ENCODE peak calls at places on chromosomes 11 and 22, in six cellular contexts. One of them, this sample, is unnamed. For H3K36me3, the result is how much of the 10 kb centered on the place peaks cover.

GRCh38 chr11:10181811-10182210 is 112.2 kb downstream of the SBF2 start:
- DNase-seq in psoas muscle: no peak
- DNase-seq in Peyer's patch: no peak
- DNase-seq in IMR-90: peak
- DNase-seq in gastrocnemius medialis: no peak
- DNase-seq in hepatocyte: peak
- DNase-seq in this sample: no peak

GRCh38 chr11:313787-314547 is at the start of gene IFITM1:
- DNase-seq in psoas muscle: no peak
- DNase-seq in Peyer's patch: peak
- DNase-seq in IMR-90: peak
- DNase-seq in gastrocnemius medialis: no peak
- DNase-seq in hepatocyte: peak
- DNase-seq in this sample: peak

GRCh38 chr11:76243648-76244285 is 37.5 kb upstream of the WNT11 start:
- DNase-seq in psoas muscle: peak
- DNase-seq in Peyer's patch: no peak
- DNase-seq in IMR-90: no peak
- DNase-seq in gastrocnemius medialis: no peak
- DNase-seq in hepatocyte: no peak
- DNase-seq in this sample: no peak

GRCh38 chr22:21446128-21446826 is 20.9 kb upstream of the TMEM191C start:
- DNase-seq in psoas muscle: peak
- DNase-seq in Peyer's patch: peak
- DNase-seq in IMR-90: no peak
- DNase-seq in gastrocnemius medialis: no peak
- DNase-seq in hepatocyte: no peak
- DNase-seq in this sample: no peak

GRCh38 chr11:27385245-27385644 is 22.2 kb upstream of the CCDC34 start:
- DNase-seq in psoas muscle: no peak
- DNase-seq in Peyer's patch: no peak
- DNase-seq in IMR-90: peak
- DNase-seq in gastrocnemius medialis: no peak
- DNase-seq in hepatocyte: no peak
- DNase-seq in this sample: no peak

GRCh38 chr11:22930816-22931594 is 70.7 kb upstream of the CCDC179 start:
- DNase-seq in psoas muscle: no peak
- DNase-seq in Peyer's patch: no peak
- DNase-seq in IMR-90: peak
- DNase-seq in gastrocnemius medialis: no peak
- DNase-seq in hepatocyte: no peak
- DNase-seq in this sample: no peak

GRCh38 chr11:5940748-5941147 is 1.3 kb upstream of the OR56A3 start:
- DNase-seq in psoas muscle: no peak
- DNase-seq in Peyer's patch: no peak
- DNase-seq in IMR-90: no peak
- DNase-seq in gastrocnemius medialis: no peak
- DNase-seq in hepatocyte: no peak
- DNase-seq in this sample: no peak

GRCh38 chr22:46018859-46019258 is 41.9 kb upstream of the WNT7B start:
- DNase-seq in psoas muscle: no peak
- DNase-seq in Peyer's patch: no peak
- DNase-seq in IMR-90: no peak
- DNase-seq in gastrocnemius medialis: no peak
- DNase-seq in hepatocyte: no peak
- DNase-seq in this sample: no peak

GRCh38 chr11:1456166-1456565 is 30.4 kb downstream of the MOB2 start:
- DNase-seq in psoas muscle: no peak
- DNase-seq in Peyer's patch: no peak
- DNase-seq in IMR-90: no peak
- DNase-seq in gastrocnemius medialis: no peak
- DNase-seq in hepatocyte: no peak
- DNase-seq in this sample: no peak

GRCh38 chr22:39638958-39639357 is 68.4 kb downstream of the CACNA1I start:
- DNase-seq in psoas muscle: no peak
- DNase-seq in Peyer's patch: no peak
- DNase-seq in IMR-90: no peak
- DNase-seq in gastrocnemius medialis: no peak
- DNase-seq in hepatocyte: no peak
- DNase-seq in this sample: no peak

GRCh38 chr11:64850979-64851567 is 6.6 kb upstream of the CDC42BPG start:
- DNase-seq in psoas muscle: no peak
- DNase-seq in Peyer's patch: peak
- DNase-seq in IMR-90: no peak
- DNase-seq in gastrocnemius medialis: no peak
- DNase-seq in hepatocyte: no peak
- DNase-seq in this sample: no peak

GRCh38 chr11:117220568-117220967 is 11.3 kb downstream of the PCSK7 start:
- DNase-seq in psoas muscle: peak
- DNase-seq in Peyer's patch: no peak
- DNase-seq in IMR-90: no peak
- DNase-seq in gastrocnemius medialis: peak
- DNase-seq in hepatocyte: no peak
- DNase-seq in this sample: no peak

GRCh38 chr22:36737776-36738175 is 34.2 kb upstream of the CACNG2 start:
- DNase-seq in psoas muscle: peak
- DNase-seq in Peyer's patch: peak
- DNase-seq in IMR-90: no peak
- DNase-seq in gastrocnemius medialis: no peak
- DNase-seq in hepatocyte: no peak
- DNase-seq in this sample: no peak

GRCh38 chr11:104191124-104191523 is 27.2 kb upstream of the PDGFD start:
- DNase-seq in psoas muscle: no peak
- DNase-seq in Peyer's patch: no peak
- DNase-seq in IMR-90: peak
- DNase-seq in gastrocnemius medialis: no peak
- DNase-seq in hepatocyte: no peak
- DNase-seq in this sample: no peak

GRCh38 chr11:36411202-36411640 is 98.9 kb downstream of the TRAF6 start:
- DNase-seq in psoas muscle: no peak
- DNase-seq in Peyer's patch: peak
- DNase-seq in IMR-90: no peak
- DNase-seq in gastrocnemius medialis: peak
- DNase-seq in hepatocyte: no peak
- DNase-seq in this sample: no peak

GRCh38 chr11:14384338-14384737 is 25.4 kb upstream of the RRAS2 start:
- DNase-seq in psoas muscle: no peak
- DNase-seq in Peyer's patch: no peak
- DNase-seq in IMR-90: peak
- DNase-seq in gastrocnemius medialis: no peak
- DNase-seq in hepatocyte: no peak
- DNase-seq in this sample: no peak

GRCh38 chr22:49953027-49953679 is 7.4 kb upstream of the PIM3 start:
- DNase-seq in psoas muscle: no peak
- DNase-seq in Peyer's patch: no peak
- DNase-seq in IMR-90: no peak
- DNase-seq in gastrocnemius medialis: peak
- DNase-seq in hepatocyte: no peak
- DNase-seq in this sample: no peak

GRCh38 chr11:106473089-106473722 is 395.7 kb downstream of the AASDHPPT start:
- DNase-seq in psoas muscle: no peak
- DNase-seq in Peyer's patch: no peak
- DNase-seq in IMR-90: peak
- DNase-seq in gastrocnemius medialis: no peak
- DNase-seq in hepatocyte: no peak
- DNase-seq in this sample: no peak

GRCh38 chr11:65793144-65793581 is 6.3 kb downstream of the OVOL1 start:
- DNase-seq in psoas muscle: no peak
- DNase-seq in Peyer's patch: peak
- DNase-seq in IMR-90: no peak
- DNase-seq in gastrocnemius medialis: no peak
- DNase-seq in hepatocyte: peak
- DNase-seq in this sample: no peak

GRCh38 chr11:76626921-76627391 is 43.6 kb downstream of the LRRC32 start:
- DNase-seq in psoas muscle: no peak
- DNase-seq in Peyer's patch: peak
- DNase-seq in IMR-90: peak
- DNase-seq in gastrocnemius medialis: no peak
- DNase-seq in hepatocyte: no peak
- DNase-seq in this sample: peak

GRCh38 chr22:20758688-20759087 is 15.2 kb upstream of the SERPIND1 start:
- DNase-seq in psoas muscle: no peak
- DNase-seq in Peyer's patch: no peak
- DNase-seq in IMR-90: no peak
- DNase-seq in gastrocnemius medialis: no peak
- DNase-seq in hepatocyte: no peak
- DNase-seq in this sample: no peak

GRCh38 chr11:57397394-57397990 is 7.0 kb upstream of the PRG2 start:
- DNase-seq in psoas muscle: no peak
- DNase-seq in Peyer's patch: no peak
- DNase-seq in IMR-90: no peak
- DNase-seq in gastrocnemius medialis: no peak
- DNase-seq in hepatocyte: no peak
- DNase-seq in this sample: no peak

GRCh38 chr22:19868773-19869471 is 14.2 kb upstream of the GNB1L start:
- DNase-seq in psoas muscle: peak
- DNase-seq in Peyer's patch: peak
- DNase-seq in IMR-90: no peak
- DNase-seq in gastrocnemius medialis: peak
- DNase-seq in hepatocyte: no peak
- DNase-seq in this sample: no peak

GRCh38 chr11:22193348-22194051 is 615 bp downstream of the ANO5 start:
- DNase-seq in psoas muscle: peak
- DNase-seq in Peyer's patch: peak
- DNase-seq in IMR-90: no peak
- DNase-seq in gastrocnemius medialis: peak
- DNase-seq in hepatocyte: peak
- DNase-seq in this sample: no peak

GRCh38 chr11:33545941-33546340 is 154.7 kb downstream of the C11orf91 start:
- DNase-seq in psoas muscle: no peak
- DNase-seq in Peyer's patch: no peak
- DNase-seq in IMR-90: peak
- DNase-seq in gastrocnemius medialis: no peak
- DNase-seq in hepatocyte: no peak
- DNase-seq in this sample: no peak

GRCh38 chr11:14253437-14253836 is 105.5 kb downstream of the RRAS2 start:
- DNase-seq in psoas muscle: no peak
- DNase-seq in Peyer's patch: no peak
- DNase-seq in IMR-90: no peak
- DNase-seq in gastrocnemius medialis: no peak
- DNase-seq in hepatocyte: no peak
- DNase-seq in this sample: no peak

GRCh38 chr11:50174189-50174588 is 141.5 kb downstream of the OR4C45 start:
- DNase-seq in psoas muscle: no peak
- DNase-seq in Peyer's patch: no peak
- DNase-seq in IMR-90: peak
- DNase-seq in gastrocnemius medialis: no peak
- DNase-seq in hepatocyte: no peak
- DNase-seq in this sample: no peak

GRCh38 chr11:7444582-7444981 is 40.7 kb upstream of the OLFML1 start:
- DNase-seq in psoas muscle: no peak
- DNase-seq in Peyer's patch: no peak
- DNase-seq in IMR-90: no peak
- DNase-seq in gastrocnemius medialis: no peak
- DNase-seq in hepatocyte: no peak
- DNase-seq in this sample: no peak

GRCh38 chr11:68710445-68710844 is 26.1 kb downstream of the GAL start:
- DNase-seq in psoas muscle: no peak
- DNase-seq in Peyer's patch: no peak
- DNase-seq in IMR-90: no peak
- DNase-seq in gastrocnemius medialis: no peak
- DNase-seq in hepatocyte: no peak
- DNase-seq in this sample: no peak

GRCh38 chr11:67302571-67303131 is 679 bp upstream of the SSH3 start:
- DNase-seq in psoas muscle: no peak
- DNase-seq in Peyer's patch: peak
- DNase-seq in IMR-90: peak
- DNase-seq in gastrocnemius medialis: peak
- DNase-seq in hepatocyte: peak
- DNase-seq in this sample: peak

GRCh38 chr11:129950319-129951034 is 52.2 kb downstream of the PRDM10 start:
- DNase-seq in psoas muscle: peak
- DNase-seq in Peyer's patch: no peak
- DNase-seq in IMR-90: peak
- DNase-seq in gastrocnemius medialis: peak
- DNase-seq in hepatocyte: peak
- DNase-seq in this sample: no peak

GRCh38 chr11:47109051-47109791 is 67.5 kb downstream of the ARFGAP2 start:
- DNase-seq in psoas muscle: no peak
- DNase-seq in Peyer's patch: no peak
- DNase-seq in IMR-90: no peak
- DNase-seq in gastrocnemius medialis: no peak
- DNase-seq in hepatocyte: no peak
- DNase-seq in this sample: no peak

GRCh38 chr11:65879622-65880021 is at the start of gene CTSW:
- DNase-seq in psoas muscle: no peak
- DNase-seq in Peyer's patch: no peak
- DNase-seq in IMR-90: no peak
- DNase-seq in gastrocnemius medialis: no peak
- DNase-seq in hepatocyte: no peak
- DNase-seq in this sample: no peak

DNA sequence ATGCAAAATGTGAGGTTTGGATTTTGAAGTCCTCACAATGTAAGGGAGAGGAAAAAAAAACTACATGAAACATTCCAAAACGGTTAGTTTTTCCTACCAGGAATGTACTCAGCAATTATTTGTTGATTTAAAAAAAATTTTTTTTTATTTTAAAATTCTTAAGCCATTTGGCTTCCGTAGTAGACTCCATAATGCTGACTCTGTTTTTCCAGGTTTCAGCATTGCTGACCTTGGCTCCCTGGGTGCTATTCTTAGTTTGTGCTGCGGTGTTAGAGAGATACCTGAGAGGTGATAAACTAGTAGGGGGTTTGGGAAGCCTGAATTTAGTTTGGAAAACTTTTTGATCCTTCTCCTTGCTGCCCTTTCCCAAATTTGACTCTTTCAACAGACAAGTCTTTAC is 10.6 kb downstream of the STT3A start:
- DNase-seq in psoas muscle: no peak
- DNase-seq in Peyer's patch: no peak
- DNase-seq in IMR-90: peak
- DNase-seq in gastrocnemius medialis: no peak
- DNase-seq in hepatocyte: no peak
- DNase-seq in this sample: no peak
- H3K27ac ChIP-seq in psoas muscle: no peak
- H3K27ac ChIP-seq in Peyer's patch: no peak
- H3K27ac ChIP-seq in IMR-90: peak
- H3K27ac ChIP-seq in gastrocnemius medialis: no peak
- H3K27ac ChIP-seq in hepatocyte: no peak
- H3K27ac ChIP-seq in this sample: no peak

GRCh38 chr22:41359376-41359775 is 22.4 kb upstream of the TEF start:
- DNase-seq in psoas muscle: no peak
- DNase-seq in Peyer's patch: no peak
- DNase-seq in IMR-90: no peak
- DNase-seq in gastrocnemius medialis: no peak
- DNase-seq in hepatocyte: no peak
- DNase-seq in this sample: no peak
- H3K36me3 ChIP-seq in psoas muscle: under half
- H3K36me3 ChIP-seq in Peyer's patch: under half
- H3K36me3 ChIP-seq in IMR-90: half or more
- H3K36me3 ChIP-seq in gastrocnemius medialis: under half
- H3K36me3 ChIP-seq in hepatocyte: under half
- H3K36me3 ChIP-seq in this sample: under half

GRCh38 chr11:19952101-19952605 is 208.1 kb downstream of the DBX1 start:
- DNase-seq in psoas muscle: no peak
- DNase-seq in Peyer's patch: no peak
- DNase-seq in IMR-90: no peak
- DNase-seq in gastrocnemius medialis: no peak
- DNase-seq in hepatocyte: peak
- DNase-seq in this sample: no peak
- H3K4me3 ChIP-seq in psoas muscle: no peak
- H3K4me3 ChIP-seq in Peyer's patch: no peak
- H3K4me3 ChIP-seq in IMR-90: no peak
- H3K4me3 ChIP-seq in gastrocnemius medialis: no peak
- H3K4me3 ChIP-seq in hepatocyte: no peak
- H3K4me3 ChIP-seq in this sample: no peak

GRCh38 chr11:118306556-118306955 is 2.0 kb downstream of the CD3E start:
- DNase-seq in psoas muscle: no peak
- DNase-seq in Peyer's patch: no peak
- DNase-seq in IMR-90: no peak
- DNase-seq in gastrocnemius medialis: no peak
- DNase-seq in hepatocyte: no peak
- DNase-seq in this sample: no peak
- H3K27ac ChIP-seq in psoas muscle: no peak
- H3K27ac ChIP-seq in Peyer's patch: peak
- H3K27ac ChIP-seq in IMR-90: no peak
- H3K27ac ChIP-seq in gastrocnemius medialis: no peak
- H3K27ac ChIP-seq in hepatocyte: no peak
- H3K27ac ChIP-seq in this sample: peak

This sample was measured in naive thymus-derived CD4-positive, alpha-beta T cell.